ENCODE peak calls at places on chromosomes 3 and 15, in eight cellular contexts. J is ELF-1; E is activated CD8-positive, alpha-beta memory T cell treated with anti-CD3 and anti-CD28 coated beads, Interleukin-2, amount 50 U/mL, for 4 hours; H is Caki2; Z is AG09309; D is stimulated activated CD4-positive, alpha-beta T cell treated with anti-CD3 and anti-CD28 coated beads, Interleukin-1b, Interleukin-23, amount 100 ng/mL, for 48 hours; B is T-helper 17 cell; Q is EH. N is an unnamed sample.

GRCh38 chr3:117526485-117527079 is 817.0 kb downstream of the TUSC7 start:
- DNase-seq in J (no peak), E (no peak), B (no peak), Z (no peak), H (no peak), D (no peak), Q (peak), N (no peak)

GRCh38 chr15:35306361-35306981 is 221.4 kb upstream of the NANOGP8 start:
- DNase-seq in E (no peak), J (peak), D (no peak), Q (peak), B (no peak), H (peak), Z (no peak), N (peak)

GRCh38 chr3:66280304-66280703 is 59.5 kb downstream of the SLC25A26 start:
- DNase-seq in Q (no peak), E (no peak), D (no peak), Z (no peak), J (no peak), B (no peak), H (no peak), N (no peak)

GRCh38 chr3:47394867-47395266 is 14.0 kb downstream of the PTPN23 start:
- DNase-seq in Z (no peak), H (no peak), Q (peak), B (no peak), E (no peak), D (no peak), J (no peak), N (no peak)

GRCh38 chr15:61974759-61975158 is 85.5 kb downstream of the VPS13C start:
- DNase-seq in J (no peak), Z (peak), H (no peak), B (no peak), D (no peak), E (no peak), Q (peak), N (no peak)

GRCh38 chr15:28989239-28989830 is 103.6 kb downstream of the APBA2 start:
- DNase-seq in E (no peak), Q (peak), B (no peak), J (peak), H (no peak), D (peak), Z (no peak), N (no peak)

GRCh38 chr3:44050051-44050570 is 191.6 kb upstream of the TOPAZ1 start:
- DNase-seq in J (no peak), E (no peak), H (no peak), B (no peak), Q (no peak), Z (no peak), D (no peak), N (no peak)

GRCh38 chr3:60064210-60065178 is 1014.7 kb upstream of the CFAP20DC start:
- DNase-seq in H (peak), J (no peak), D (peak), Z (no peak), B (no peak), Q (peak), E (no peak), N (peak)

GRCh38 chr3:126084667-126085180 is 800 bp upstream of the SLC41A3 start:
- DNase-seq in E (no peak), Q (no peak), H (no peak), D (no peak), J (peak), Z (no peak), B (no peak), N (no peak)

GRCh38 chr3:146750196-146750595 is 145.1 kb upstream of the PLSCR5 start:
- DNase-seq in H (no peak), E (no peak), Z (no peak), Q (peak), J (no peak), B (no peak), D (no peak), N (no peak)

GRCh38 chr3:72320911-72321385 is 527.3 kb downstream of the SHQ1 start:
- DNase-seq in H (no peak), B (no peak), E (no peak), J (no peak), D (no peak), Z (no peak), Q (no peak), N (no peak)

GRCh38 chr3:6367171-6367570 is 493.7 kb upstream of the GRM7 start:
- DNase-seq in B (no peak), D (no peak), E (no peak), J (no peak), H (no peak), Z (no peak), Q (no peak), N (no peak)

GRCh38 chr3:124277516-124277890 is 285.6 kb upstream of the ROPN1 start:
- DNase-seq in E (no peak), Q (peak), D (no peak), B (no peak), Z (no peak), J (no peak), H (no peak), N (no peak)

GRCh38 chr3:121545564-121546455 is at the start of gene POLQ:
- DNase-seq in D (peak), Z (peak), Q (peak), H (peak), E (peak), B (peak), J (peak), N (peak)

GRCh38 chr3:141401584-141402475 is 33.5 kb downstream of the ZBTB38 start:
- DNase-seq in H (peak), D (no peak), J (peak), Q (peak), Z (no peak), B (no peak), E (peak), N (no peak)

GRCh38 chr3:194082596-194083220 is 53.2 kb upstream of the HES1 start:
- DNase-seq in E (no peak), Z (no peak), H (no peak), Q (peak), B (no peak), D (no peak), J (no peak), N (no peak)

GRCh38 chr3:99706410-99706809 is 68.0 kb downstream of the COL8A1 start:
- DNase-seq in E (no peak), D (no peak), H (no peak), B (no peak), Q (no peak), Z (no peak), J (no peak), N (no peak)

GRCh38 chr3:79670178-79670577 is 97.6 kb downstream of the ROBO1 start:
- DNase-seq in Q (no peak), B (no peak), Z (no peak), E (no peak), J (no peak), D (no peak), H (no peak), N (no peak)

GRCh38 chr3:23960649-23961048 is 15.6 kb downstream of the NR1D2 start:
- DNase-seq in Q (no peak), E (no peak), B (no peak), Z (no peak), H (no peak), J (no peak), D (no peak), N (no peak)

GRCh38 chr15:73366766-73367623 is 1.8 kb downstream of the HCN4 start:
- DNase-seq in J (no peak), B (no peak), E (no peak), D (no peak), Q (no peak), H (no peak), Z (no peak), N (no peak)

GRCh38 chr15:48688493-48688892 is 43.0 kb upstream of the FBN1 start:
- DNase-seq in E (no peak), D (no peak), J (no peak), Q (no peak), Z (no peak), B (no peak), H (no peak), N (no peak)

N was measured in kidney glomerular epithelial cell.